ENCODE peak calls at places on chromosomes 16 and 17, in four cellular contexts. J is astrocyte of the spinal cord, S is NCI-H1417, D is RPMI7951. W is an unnamed sample.

GRCh38 chr17:74402070-74402469 is 29.8 kb upstream of the GPRC5C start:
- DNase-seq in S (no peak), J (no peak), D (no peak), W (no peak)

GRCh38 chr16:15533386-15533785 is 99.0 kb downstream of the BMERB1 start:
- DNase-seq in D (no peak), J (no peak), S (no peak), W (no peak)

GRCh38 chr17:72614871-72615626 is 477.4 kb downstream of the SLC39A11 start:
- DNase-seq in S (no peak), J (peak; percentile 81), D (peak; percentile 89), W (peak; percentile 96)

GRCh38 chr16:80819988-80820387 is 15.6 kb upstream of the CDYL2 start:
- DNase-seq in J (no peak), S (no peak), D (no peak), W (no peak)

GRCh38 chr17:34226011-34226410 is 29.1 kb upstream of the CCL2 start:
- DNase-seq in S (no peak), D (peak; percentile 96), J (no peak), W (no peak)

GRCh38 chr16:69787883-69788282 is 25.8 kb downstream of the WWP2 start:
- DNase-seq in S (no peak), D (no peak), J (no peak), W (no peak)

GRCh38 chr16:70635356-70636016 is 10.9 kb upstream of the IL34 start:
- DNase-seq in D (no peak), J (peak; percentile 69), S (no peak), W (no peak)

GRCh38 chr17:68580236-68580903 is 20.8 kb downstream of the FAM20A start:
- DNase-seq in S (no peak), D (peak; percentile 42), J (peak; percentile 29), W (peak; percentile 2)

GRCh38 chr16:86027366-86028126 is 128.6 kb downstream of the IRF8 start:
- DNase-seq in J (no peak), D (no peak), S (no peak), W (no peak)